ENCODE peak calls at places on chromosomes 13 and 19, in ten cellular contexts. One of them, this sample, is unnamed.

GRCh38 chr19:13019330-13019729 is 24.1 kb downstream of the NFIX start:
- DNase-seq in germinal center: no peak
- DNase-seq in fibroblast of mammary gland: no peak
- DNase-seq in cardiac muscle cell: no peak
- DNase-seq in esophagus squamous epithelium: no peak
- DNase-seq in renal cortical epithelial cell: no peak
- DNase-seq in AG09309: no peak
- DNase-seq in ACHN: no peak
- DNase-seq in H7: no peak
- DNase-seq in cardiac fibroblast: no peak
- DNase-seq in this sample: no peak

GRCh38 chr13:30619731-30620130 is 2.0 kb downstream of the USPL1 start:
- DNase-seq in germinal center: no peak
- DNase-seq in fibroblast of mammary gland: peak; percentile 74
- DNase-seq in cardiac muscle cell: no peak
- DNase-seq in esophagus squamous epithelium: no peak
- DNase-seq in renal cortical epithelial cell: peak; percentile 16
- DNase-seq in AG09309: no peak
- DNase-seq in ACHN: no peak
- DNase-seq in H7: no peak
- DNase-seq in cardiac fibroblast: peak; percentile 27
- DNase-seq in this sample: no peak

GRCh38 chr19:1882089-1882785 is 3.1 kb downstream of the ABHD17A start:
- DNase-seq in germinal center: no peak
- DNase-seq in fibroblast of mammary gland: no peak
- DNase-seq in cardiac muscle cell: peak; percentile 43
- DNase-seq in esophagus squamous epithelium: no peak
- DNase-seq in renal cortical epithelial cell: no peak
- DNase-seq in AG09309: no peak
- DNase-seq in ACHN: no peak
- DNase-seq in H7: no peak
- DNase-seq in cardiac fibroblast: no peak
- DNase-seq in this sample: no peak

GRCh38 chr13:77022341-77022740 is 4.6 kb downstream of the FBXL3 start:
- DNase-seq in germinal center: no peak
- DNase-seq in fibroblast of mammary gland: peak; percentile 56
- DNase-seq in cardiac muscle cell: no peak
- DNase-seq in esophagus squamous epithelium: no peak
- DNase-seq in renal cortical epithelial cell: no peak
- DNase-seq in AG09309: no peak
- DNase-seq in ACHN: no peak
- DNase-seq in H7: no peak
- DNase-seq in cardiac fibroblast: peak; percentile 45
- DNase-seq in this sample: peak; percentile 51

GRCh38 chr19:40465025-40465780 is at the start of gene BLVRB:
- DNase-seq in germinal center: no peak
- DNase-seq in fibroblast of mammary gland: peak; percentile 85
- DNase-seq in cardiac muscle cell: no peak
- DNase-seq in esophagus squamous epithelium: no peak
- DNase-seq in renal cortical epithelial cell: peak; percentile 90
- DNase-seq in AG09309: peak; percentile 86
- DNase-seq in ACHN: peak; percentile 66
- DNase-seq in H7: no peak
- DNase-seq in cardiac fibroblast: peak; percentile 83
- DNase-seq in this sample: peak; percentile 77

GRCh38 chr13:74026753-74027152 is 107.5 kb downstream of the KLF12 start:
- DNase-seq in germinal center: peak; percentile 48
- DNase-seq in fibroblast of mammary gland: no peak
- DNase-seq in cardiac muscle cell: peak; percentile 41
- DNase-seq in esophagus squamous epithelium: no peak
- DNase-seq in renal cortical epithelial cell: peak; percentile 70
- DNase-seq in AG09309: no peak
- DNase-seq in ACHN: peak; percentile 47
- DNase-seq in H7: peak; percentile 44
- DNase-seq in cardiac fibroblast: peak; percentile 15
- DNase-seq in this sample: peak; percentile 20

GRCh38 chr13:77422724-77423123 is 95.8 kb upstream of the MYCBP2 start:
- DNase-seq in germinal center: no peak
- DNase-seq in fibroblast of mammary gland: no peak
- DNase-seq in cardiac muscle cell: no peak
- DNase-seq in esophagus squamous epithelium: no peak
- DNase-seq in renal cortical epithelial cell: no peak
- DNase-seq in AG09309: no peak
- DNase-seq in ACHN: no peak
- DNase-seq in H7: no peak
- DNase-seq in cardiac fibroblast: no peak
- DNase-seq in this sample: no peak

GRCh38 chr13:79663420-79663819 is 182.5 kb downstream of the NDFIP2 start:
- DNase-seq in germinal center: no peak
- DNase-seq in fibroblast of mammary gland: no peak
- DNase-seq in cardiac muscle cell: peak; percentile 28
- DNase-seq in esophagus squamous epithelium: no peak
- DNase-seq in renal cortical epithelial cell: no peak
- DNase-seq in AG09309: no peak
- DNase-seq in ACHN: no peak
- DNase-seq in H7: no peak
- DNase-seq in cardiac fibroblast: no peak
- DNase-seq in this sample: no peak

GRCh38 chr19:14031719-14032480 is at the start of gene IL27RA:
- DNase-seq in germinal center: peak; percentile 60
- DNase-seq in fibroblast of mammary gland: peak; percentile 26
- DNase-seq in cardiac muscle cell: peak; percentile 61
- DNase-seq in esophagus squamous epithelium: no peak
- DNase-seq in renal cortical epithelial cell: peak; percentile 21
- DNase-seq in AG09309: no peak
- DNase-seq in ACHN: peak; percentile 55
- DNase-seq in H7: peak; percentile 85
- DNase-seq in cardiac fibroblast: peak; percentile 50
- DNase-seq in this sample: peak; percentile 44

GRCh38 chr19:10975374-10976036 is 14.7 kb downstream of the SMARCA4 start:
- DNase-seq in germinal center: no peak
- DNase-seq in fibroblast of mammary gland: peak; percentile 74
- DNase-seq in cardiac muscle cell: no peak
- DNase-seq in esophagus squamous epithelium: no peak
- DNase-seq in renal cortical epithelial cell: peak; percentile 43
- DNase-seq in AG09309: no peak
- DNase-seq in ACHN: no peak
- DNase-seq in H7: no peak
- DNase-seq in cardiac fibroblast: peak; percentile 85
- DNase-seq in this sample: peak; percentile 77

GRCh38 chr19:14089412-14089661 is 1.2 kb downstream of the SAMD1 start:
- DNase-seq in germinal center: peak; percentile 25
- DNase-seq in fibroblast of mammary gland: peak; percentile 35
- DNase-seq in cardiac muscle cell: no peak
- DNase-seq in esophagus squamous epithelium: no peak
- DNase-seq in renal cortical epithelial cell: no peak
- DNase-seq in AG09309: no peak
- DNase-seq in ACHN: no peak
- DNase-seq in H7: peak; percentile 74
- DNase-seq in cardiac fibroblast: peak; percentile 43
- DNase-seq in this sample: peak; percentile 43

GRCh38 chr13:73983109-73983508 is 151.1 kb downstream of the KLF12 start:
- DNase-seq in germinal center: no peak
- DNase-seq in fibroblast of mammary gland: no peak
- DNase-seq in cardiac muscle cell: no peak
- DNase-seq in esophagus squamous epithelium: no peak
- DNase-seq in renal cortical epithelial cell: no peak
- DNase-seq in AG09309: no peak
- DNase-seq in ACHN: no peak
- DNase-seq in H7: no peak
- DNase-seq in cardiac fibroblast: peak; percentile 34
- DNase-seq in this sample: peak; percentile 18

GRCh38 chr13:28329395-28330158 is 165.4 kb downstream of the FLT1 start:
- DNase-seq in germinal center: no peak
- DNase-seq in fibroblast of mammary gland: peak; percentile 97
- DNase-seq in cardiac muscle cell: no peak
- DNase-seq in esophagus squamous epithelium: no peak
- DNase-seq in renal cortical epithelial cell: peak; percentile 12
- DNase-seq in AG09309: peak; percentile 97
- DNase-seq in ACHN: no peak
- DNase-seq in H7: no peak
- DNase-seq in cardiac fibroblast: peak; percentile 94
- DNase-seq in this sample: peak; percentile 98

GRCh38 chr19:46303345-46303701 is 6.5 kb downstream of the HIF3A start:
- DNase-seq in germinal center: no peak
- DNase-seq in fibroblast of mammary gland: no peak
- DNase-seq in cardiac muscle cell: peak; percentile 52
- DNase-seq in esophagus squamous epithelium: no peak
- DNase-seq in renal cortical epithelial cell: no peak
- DNase-seq in AG09309: no peak
- DNase-seq in ACHN: no peak
- DNase-seq in H7: peak; percentile 41
- DNase-seq in cardiac fibroblast: no peak
- DNase-seq in this sample: no peak

GRCh38 chr13:51221674-51222509 is at the start of gene FAM124A:
- DNase-seq in germinal center: peak; percentile 58
- DNase-seq in fibroblast of mammary gland: peak; percentile 27
- DNase-seq in cardiac muscle cell: peak; percentile 81
- DNase-seq in esophagus squamous epithelium: no peak
- DNase-seq in renal cortical epithelial cell: no peak
- DNase-seq in AG09309: no peak
- DNase-seq in ACHN: peak; percentile 42
- DNase-seq in H7: peak; percentile 90
- DNase-seq in cardiac fibroblast: peak; percentile 48
- DNase-seq in this sample: no peak

GRCh38 chr13:110557610-110558305 is 3.8 kb downstream of the RAB20 start:
- DNase-seq in germinal center: no peak
- DNase-seq in fibroblast of mammary gland: no peak
- DNase-seq in cardiac muscle cell: no peak
- DNase-seq in esophagus squamous epithelium: no peak
- DNase-seq in renal cortical epithelial cell: no peak
- DNase-seq in AG09309: no peak
- DNase-seq in ACHN: no peak
- DNase-seq in H7: no peak
- DNase-seq in cardiac fibroblast: no peak
- DNase-seq in this sample: no peak

GRCh38 chr19:48553676-48554384 is 1.9 kb downstream of the SULT2B1 start:
- DNase-seq in germinal center: no peak
- DNase-seq in fibroblast of mammary gland: peak; percentile 87
- DNase-seq in cardiac muscle cell: peak; percentile 17
- DNase-seq in esophagus squamous epithelium: no peak
- DNase-seq in renal cortical epithelial cell: peak; percentile 88
- DNase-seq in AG09309: no peak
- DNase-seq in ACHN: peak; percentile 62
- DNase-seq in H7: peak; percentile 77
- DNase-seq in cardiac fibroblast: peak; percentile 75
- DNase-seq in this sample: peak; percentile 70

GRCh38 chr13:74687452-74688180 is 553.4 kb upstream of the KLF12 start:
- DNase-seq in germinal center: no peak
- DNase-seq in fibroblast of mammary gland: no peak
- DNase-seq in cardiac muscle cell: no peak
- DNase-seq in esophagus squamous epithelium: no peak
- DNase-seq in renal cortical epithelial cell: no peak
- DNase-seq in AG09309: no peak
- DNase-seq in ACHN: no peak
- DNase-seq in H7: no peak
- DNase-seq in cardiac fibroblast: no peak
- DNase-seq in this sample: no peak

GRCh38 chr13:46759861-46760260 is 37.1 kb downstream of the ESD start:
- DNase-seq in germinal center: no peak
- DNase-seq in fibroblast of mammary gland: peak; percentile 20
- DNase-seq in cardiac muscle cell: no peak
- DNase-seq in esophagus squamous epithelium: no peak
- DNase-seq in renal cortical epithelial cell: peak; percentile 45
- DNase-seq in AG09309: no peak
- DNase-seq in ACHN: no peak
- DNase-seq in H7: no peak
- DNase-seq in cardiac fibroblast: peak; percentile 36
- DNase-seq in this sample: peak; percentile 55

GRCh38 chr13:30179547-30180256 is 127.6 kb downstream of the KATNAL1 start:
- DNase-seq in germinal center: no peak
- DNase-seq in fibroblast of mammary gland: no peak
- DNase-seq in cardiac muscle cell: no peak
- DNase-seq in esophagus squamous epithelium: no peak
- DNase-seq in renal cortical epithelial cell: no peak
- DNase-seq in AG09309: no peak
- DNase-seq in ACHN: no peak
- DNase-seq in H7: no peak
- DNase-seq in cardiac fibroblast: no peak
- DNase-seq in this sample: no peak

GRCh38 chr19:33712268-33712667 is 84.4 kb upstream of the KCTD15 start:
- DNase-seq in germinal center: no peak
- DNase-seq in fibroblast of mammary gland: no peak
- DNase-seq in cardiac muscle cell: no peak
- DNase-seq in esophagus squamous epithelium: no peak
- DNase-seq in renal cortical epithelial cell: no peak
- DNase-seq in AG09309: no peak
- DNase-seq in ACHN: no peak
- DNase-seq in H7: no peak
- DNase-seq in cardiac fibroblast: no peak
- DNase-seq in this sample: no peak

GRCh38 chr13:61414686-61415664 is 674 bp downstream of the PCDH20 start:
- DNase-seq in germinal center: no peak
- DNase-seq in fibroblast of mammary gland: no peak
- DNase-seq in cardiac muscle cell: peak; percentile 90
- DNase-seq in esophagus squamous epithelium: no peak
- DNase-seq in renal cortical epithelial cell: peak; percentile 87
- DNase-seq in AG09309: no peak
- DNase-seq in ACHN: peak; percentile 88
- DNase-seq in H7: peak; percentile 79
- DNase-seq in cardiac fibroblast: peak; percentile 5
- DNase-seq in this sample: peak; percentile 18

GRCh38 chr13:73598021-73598712 is 536.0 kb downstream of the KLF12 start:
- DNase-seq in germinal center: no peak
- DNase-seq in fibroblast of mammary gland: peak; percentile 41
- DNase-seq in cardiac muscle cell: no peak
- DNase-seq in esophagus squamous epithelium: no peak
- DNase-seq in renal cortical epithelial cell: peak; percentile 47
- DNase-seq in AG09309: no peak
- DNase-seq in ACHN: no peak
- DNase-seq in H7: no peak
- DNase-seq in cardiac fibroblast: peak; percentile 7
- DNase-seq in this sample: peak; percentile 46

GRCh38 chr13:48316826-48317510 is 13.4 kb downstream of the RB1 start:
- DNase-seq in germinal center: no peak
- DNase-seq in fibroblast of mammary gland: no peak
- DNase-seq in cardiac muscle cell: no peak
- DNase-seq in esophagus squamous epithelium: no peak
- DNase-seq in renal cortical epithelial cell: no peak
- DNase-seq in AG09309: no peak
- DNase-seq in ACHN: no peak
- DNase-seq in H7: peak; percentile 31
- DNase-seq in cardiac fibroblast: no peak
- DNase-seq in this sample: no peak

GRCh38 chr13:77907653-77908341 is 10.8 kb downstream of the EDNRB start:
- DNase-seq in germinal center: no peak
- DNase-seq in fibroblast of mammary gland: no peak
- DNase-seq in cardiac muscle cell: no peak
- DNase-seq in esophagus squamous epithelium: no peak
- DNase-seq in renal cortical epithelial cell: no peak
- DNase-seq in AG09309: no peak
- DNase-seq in ACHN: no peak
- DNase-seq in H7: no peak
- DNase-seq in cardiac fibroblast: peak; percentile 72
- DNase-seq in this sample: peak; percentile 58